ENCODE peak calls at places on chromosomes 7 and 10, in six cellular contexts. N is K562, D is A549, O is ovary, V is stomach, X is transverse colon. U is an unnamed sample. For H3K4me1, the result is how much of the 10 kb centered on the place peaks cover.

GRCh38 chr7:46432666-46433065 is 511.6 kb upstream of the IGFBP3 start:
- DNase-seq in N (no peak), D (peak), O (no peak), V (no peak), X (no peak), U (no peak)

GRCh38 chr10:112379635-112380296 is 5.8 kb downstream of the ACSL5 start:
- DNase-seq in N (peak), D (no peak), O (no peak), V (no peak), X (peak), U (no peak)

GRCh38 chr10:116857156-116857555 is 7.9 kb downstream of the ENO4 start:
- DNase-seq in N (no peak), D (no peak), O (no peak), V (no peak), X (no peak), U (no peak)

GRCh38 chr7:142519077-142519789 is 230.0 kb upstream of the PRSS1 start:
- DNase-seq in N (no peak), D (no peak), O (no peak), V (no peak), X (no peak), U (no peak)

GRCh38 chr10:33655165-33655815 is 320.8 kb upstream of the NRP1 start:
- DNase-seq in N (no peak), D (no peak), O (no peak), V (no peak), X (no peak), U (no peak)

GRCh38 chr7:105060394-105060793 is 46.4 kb downstream of the KMT2E start:
- DNase-seq in N (no peak), D (no peak), O (no peak), V (no peak), X (no peak), U (no peak)

GRCh38 chr7:43873300-43873699 is 4.0 kb upstream of the MRPS24 start:
- DNase-seq in N (peak), D (no peak), O (peak), V (no peak), X (peak), U (peak)

GRCh38 chr7:158255156-158255555 is 332.5 kb downstream of the PTPRN2 start:
- DNase-seq in N (no peak), D (no peak), O (no peak), V (no peak), X (no peak), U (peak)

GRCh38 chr7:46387646-46388045 is 466.6 kb upstream of the IGFBP3 start:
- DNase-seq in N (no peak), D (no peak), O (no peak), V (no peak), X (no peak), U (no peak)

GRCh38 chr10:80500572-80501380 is 36.9 kb upstream of the SH2D4B start:
- DNase-seq in N (no peak), D (no peak), O (peak), V (peak), X (no peak), U (no peak)

GRCh38 chr10:5551531-5552375 is 27.0 kb downstream of the CALML3 start:
- DNase-seq in N (peak), D (no peak), O (no peak), V (no peak), X (peak), U (peak)

GRCh38 chr7:149179241-149179640 is 16.1 kb upstream of the ZNF282 start:
- DNase-seq in N (no peak), D (no peak), O (no peak), V (no peak), X (no peak), U (no peak)

GRCh38 chr7:158442260-158442659 is 145.4 kb downstream of the PTPRN2 start:
- DNase-seq in N (peak), D (peak), O (no peak), V (no peak), X (no peak), U (no peak)

GRCh38 chr10:3068968-3069737 is 1.8 kb downstream of the PFKP start:
- DNase-seq in N (peak), D (no peak), O (no peak), V (no peak), X (peak), U (no peak)

GRCh38 chr7:128221929-128222403 is 19.1 kb upstream of the LEP start:
- DNase-seq in N (peak), D (peak), O (no peak), V (no peak), X (no peak), U (no peak)

GRCh38 chr7:31986878-31987518 is 83.2 kb downstream of the PDE1C start:
- DNase-seq in N (no peak), D (no peak), O (no peak), V (no peak), X (no peak), U (no peak)

GRCh38 chr7:147775564-147775963 is 815.0 kb upstream of the C7orf33 start:
- DNase-seq in N (no peak), D (no peak), O (no peak), V (no peak), X (no peak), U (no peak)

GRCh38 chr10:48357631-48358030 is 51.2 kb downstream of the MAPK8 start:
- DNase-seq in N (no peak), D (no peak), O (no peak), V (no peak), X (no peak), U (no peak)

GRCh38 chr7:149223746-149224145 is 15.7 kb upstream of the ZNF212 start:
- DNase-seq in N (no peak), D (no peak), O (no peak), V (no peak), X (no peak), U (no peak)

GRCh38 chr10:92590623-92591549 is 2.0 kb upstream of the KIF11 start:
- DNase-seq in N (peak), D (peak), O (peak), V (no peak), X (peak), U (no peak)

GRCh38 chr7:35878356-35878755 is 77.5 kb downstream of the SEPTIN7 start:
- DNase-seq in N (no peak), D (no peak), O (no peak), V (no peak), X (no peak), U (no peak)

GRCh38 chr7:66152538-66153191 is 38.0 kb downstream of the CRCP start:
- DNase-seq in N (no peak), D (no peak), O (no peak), V (no peak), X (no peak), U (no peak)

GRCh38 chr7:106862317-106863183 is 2.5 kb upstream of the PIK3CG start:
- DNase-seq in N (no peak), D (no peak), O (no peak), V (no peak), X (no peak), U (no peak)

GRCh38 chr10:69980672-69981071 is 72.0 kb upstream of the MACROH2A2 start:
- DNase-seq in N (no peak), D (no peak), O (no peak), V (no peak), X (no peak), U (no peak)

GRCh38 chr7:84384417-84384816 is 189.8 kb upstream of the SEMA3A start:
- DNase-seq in N (no peak), D (no peak), O (no peak), V (no peak), X (no peak), U (no peak)

GRCh38 chr7:132666786-132667185 is 90.5 kb upstream of the PLXNA4 start:
- DNase-seq in N (no peak), D (no peak), O (no peak), V (no peak), X (no peak), U (no peak)

GRCh38 chr7:115009139-115009538 is 87.2 kb downstream of the MDFIC start:
- DNase-seq in N (no peak), D (no peak), O (no peak), V (no peak), X (no peak), U (no peak)

GRCh38 chr7:114759347-114760062 is 162.4 kb upstream of the MDFIC start:
- DNase-seq in N (no peak), D (no peak), O (no peak), V (no peak), X (no peak), U (no peak)

GRCh38 chr10:128463991-128464755 is 337.9 kb upstream of the MKI67 start:
- DNase-seq in N (no peak), D (no peak), O (peak), V (peak), X (peak), U (peak)

GRCh38 chr10:32318476-32318896 is 28.5 kb downstream of the EPC1 start:
- DNase-seq in N (no peak), D (no peak), O (no peak), V (no peak), X (no peak), U (no peak)

GRCh38 chr10:76119515-76119914 is 688.1 kb downstream of the LRMDA start:
- DNase-seq in N (no peak), D (no peak), O (no peak), V (no peak), X (no peak), U (no peak)

GRCh38 chr10:13158401-13158800 is 3.0 kb upstream of the MCM10 start:
- DNase-seq in N (no peak), D (no peak), O (no peak), V (no peak), X (no peak), U (no peak)

GRCh38 chr10:115390607-115391006 is 297.4 kb downstream of the ATRNL1 start:
- DNase-seq in N (no peak), D (no peak), O (no peak), V (no peak), X (no peak), U (no peak)

GRCh38 chr7:137734221-137734620 is 112.6 kb downstream of the DGKI start:
- DNase-seq in N (no peak), D (no peak), O (no peak), V (no peak), X (no peak), U (no peak)

GRCh38 chr7:75842836-75843446 is 29.3 kb upstream of the CCL24 start:
- DNase-seq in N (peak), D (peak), O (peak), V (peak), X (no peak), U (no peak)
- H3K4me3 ChIP-seq in N (peak), D (no peak), O (no peak), V (no peak), X (no peak), U (no peak)

DNA sequence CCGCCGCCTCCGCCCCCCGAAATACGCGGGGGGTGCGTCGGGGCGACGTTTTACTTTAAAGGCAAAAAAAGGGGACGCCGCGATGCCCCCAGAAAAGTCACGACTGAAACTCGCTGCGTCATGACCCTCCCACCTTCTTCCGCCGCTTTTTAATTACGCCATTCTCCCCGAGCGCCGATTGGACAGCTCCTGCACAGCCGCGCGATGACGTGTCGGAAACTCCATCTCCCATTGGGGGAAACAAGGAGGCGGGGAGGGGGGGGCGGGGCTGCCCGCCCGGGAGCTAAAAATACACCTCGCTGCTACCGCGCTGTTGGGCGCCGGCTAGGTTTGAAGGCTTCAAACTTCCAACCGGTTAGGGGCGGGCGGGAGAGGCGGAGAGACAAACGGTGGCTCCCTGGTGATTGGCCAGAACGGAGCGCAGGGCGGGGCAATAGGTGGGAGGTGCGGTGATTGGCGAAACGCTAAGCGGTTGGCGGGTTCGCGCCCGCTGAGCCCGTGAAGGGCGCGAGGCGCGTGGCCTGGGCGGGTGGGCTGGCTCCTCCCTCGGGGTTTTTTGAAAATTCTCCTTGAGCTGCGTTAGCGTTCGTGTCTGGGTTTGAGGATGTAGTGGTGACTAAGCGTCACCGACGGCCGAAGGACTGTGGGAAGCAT is at the start of gene RHEB:
- DNase-seq in N (peak), D (peak), O (peak), V (peak), X (peak), U (peak)
- TF ChIP-seq EP300 in N (peak), D (no peak), O (no peak), V (no peak), X (no peak), U (no peak)

DNA sequence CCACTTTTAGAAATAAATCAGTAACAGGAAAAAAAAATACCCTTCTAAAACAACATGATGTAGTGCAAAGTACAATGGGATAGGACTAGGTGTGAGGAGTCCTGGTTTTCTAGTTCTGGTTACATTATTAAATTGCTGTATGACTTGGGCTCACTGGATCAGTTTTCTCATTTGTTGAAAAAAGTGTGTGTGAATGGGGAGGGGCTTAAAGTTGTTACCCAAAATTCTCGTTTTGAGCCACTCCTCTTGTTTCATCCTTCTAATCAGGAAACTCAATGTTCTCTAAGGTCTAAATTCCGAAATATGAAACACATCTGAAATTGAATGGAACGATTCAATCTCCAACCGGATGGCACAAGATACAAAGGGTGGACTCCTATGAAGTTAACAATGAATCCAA is 1.7 kb downstream of the WASL start:
- DNase-seq in N (peak), D (no peak), O (no peak), V (no peak), X (no peak), U (no peak)
- H3K4me1 ChIP-seq in N (under half), D (under half), O (under half), V (under half), X (half or more), U (half or more)

GRCh38 chr7:27175626-27176342 is 1.7 kb upstream of the HOXA10 start:
- DNase-seq in N (no peak), D (no peak), O (no peak), V (no peak), X (peak), U (peak)
- H3K4me3 ChIP-seq in N (no peak), D (no peak), O (peak), V (no peak), X (peak), U (peak)

GRCh38 chr7:16905300-16906044 is 23.7 kb upstream of the AGR3 start:
- DNase-seq in N (no peak), D (no peak), O (no peak), V (no peak), X (no peak), U (no peak)
- TF ChIP-seq EP300 in N (no peak), D (peak), O (no peak), V (no peak), X (no peak), U (no peak)

DNA sequence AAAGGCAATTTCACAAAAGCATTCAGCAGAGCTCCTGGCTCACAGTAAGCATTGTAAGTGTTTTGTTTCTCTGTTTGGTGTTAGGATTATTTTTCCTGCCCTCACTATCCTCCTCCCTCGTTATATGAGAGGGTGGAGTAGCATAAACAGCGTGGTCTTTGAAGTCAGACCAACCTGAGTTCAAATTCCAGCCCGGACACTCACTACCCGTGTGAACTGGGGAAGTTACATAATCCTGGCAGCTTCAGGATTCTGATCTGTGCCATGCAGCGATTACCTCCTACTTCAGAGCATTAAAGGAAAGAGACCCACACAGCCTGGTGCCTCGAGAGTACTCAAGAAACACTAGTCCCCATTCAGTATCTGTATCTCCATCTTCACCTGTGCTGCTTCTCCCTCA is 386.5 kb downstream of the INHBA start:
- DNase-seq in N (no peak), D (no peak), O (no peak), V (no peak), X (peak), U (no peak)
- H3K4me1 ChIP-seq in N (under half), D (under half), O (under half), V (under half), X (under half), U (under half)

GRCh38 chr10:24237801-24238390 is 29.0 kb downstream of the KIAA1217 start:
- DNase-seq in N (no peak), D (no peak), O (no peak), V (no peak), X (peak), U (no peak)
- H3K4me3 ChIP-seq in N (no peak), D (no peak), O (no peak), V (no peak), X (no peak), U (no peak)

GRCh38 chr7:129224251-129225205 is at the start of gene AHCYL2:
- DNase-seq in N (peak), D (peak), O (peak), V (peak), X (peak), U (peak)
- TF ChIP-seq EP300 in N (no peak), D (no peak), O (no peak), V (no peak), X (no peak), U (no peak)

GRCh38 chr10:124648738-124649137 is 95.4 kb downstream of the FAM53B start:
- DNase-seq in N (peak), D (no peak), O (peak), V (peak), X (peak), U (peak)
- H3K4me1 ChIP-seq in N (under half), D (under half), O (half or more), V (half or more), X (half or more), U (half or more)